ENCODE peak calls at places on chromosome 3, in six cellular contexts. E is foreskin fibroblast; X is cardiac fibroblast; K is ovary; C is tibial artery; L is CD8-positive, alpha-beta T cell. T is an unnamed sample.

GRCh38 chr3:144053121-144053520 is 81.5 kb downstream of the DIPK2A start:
- DNase-seq in L (no peak), C (no peak), K (no peak), E (peak; percentile 57), X (peak; percentile 27), T (no peak)

GRCh38 chr3:160704006-160704405 is 27.0 kb downstream of the ARL14 start:
- DNase-seq in X (no peak), E (no peak), K (no peak), C (no peak), L (no peak), T (no peak)

GRCh38 chr3:176896165-176896564 is 301.1 kb downstream of the TBL1XR1 start:
- DNase-seq in X (no peak), K (no peak), E (no peak), L (no peak), C (no peak), T (no peak)

GRCh38 chr3:113104746-113105479 is 106.4 kb upstream of the BOC start:
- DNase-seq in E (no peak), C (no peak), X (no peak), K (no peak), L (no peak), T (no peak)

GRCh38 chr3:79052054-79052681 is 715.6 kb downstream of the ROBO1 start:
- DNase-seq in L (no peak), C (no peak), K (no peak), E (no peak), X (no peak), T (no peak)

GRCh38 chr3:196969001-196969659 is 497 bp upstream of the PIGZ start:
- DNase-seq in L (peak; percentile 27), E (no peak), K (no peak), C (no peak), X (no peak), T (peak; percentile 49)

GRCh38 chr3:123080864-123081562 is 14.2 kb downstream of the PDIA5 start:
- DNase-seq in X (no peak), K (no peak), C (no peak), L (no peak), E (no peak), T (no peak)

GRCh38 chr3:22392859-22393258 is 641.8 kb upstream of the ZNF385D start:
- DNase-seq in E (no peak), K (no peak), X (no peak), C (no peak), L (no peak), T (no peak)

GRCh38 chr3:73453676-73454075 is 171.1 kb downstream of the PDZRN3 start:
- DNase-seq in X (peak; percentile 12), C (no peak), K (no peak), E (peak; percentile 41), L (no peak), T (no peak)

GRCh38 chr3:10192953-10193691 is 28.4 kb downstream of the IRAK2 start:
- DNase-seq in X (peak; percentile 87), L (peak; percentile 69), C (peak; percentile 74), K (no peak), E (peak; percentile 83), T (no peak)

GRCh38 chr3:42572278-42572677 is 9.5 kb downstream of the SEC22C start:
- DNase-seq in L (peak; percentile 23), E (peak; percentile 21), C (no peak), K (no peak), X (peak; percentile 45), T (no peak)

GRCh38 chr3:29708884-29709283 is 428.0 kb downstream of the RBMS3 start:
- DNase-seq in L (no peak), K (no peak), E (no peak), X (no peak), C (peak; percentile 43), T (no peak)

GRCh38 chr3:57727096-57727495 is 29.0 kb upstream of the SLMAP start:
- DNase-seq in X (no peak), K (no peak), C (no peak), L (no peak), E (no peak), T (no peak)

GRCh38 chr3:11610044-11610671 is 33.6 kb downstream of the VGLL4 start:
- DNase-seq in K (no peak), L (no peak), C (no peak), E (no peak), X (peak; percentile 68), T (no peak)

GRCh38 chr3:89303721-89304120 is 196.3 kb downstream of the EPHA3 start:
- DNase-seq in X (peak; percentile 2), E (no peak), L (no peak), K (no peak), C (no peak), T (no peak)

GRCh38 chr3:54433846-54434245 is 311.5 kb downstream of the CACNA2D3 start:
- DNase-seq in K (no peak), X (no peak), E (no peak), C (no peak), L (no peak), T (no peak)

GRCh38 chr3:40417845-40418543 is 31.0 kb downstream of the ENTPD3 start:
- DNase-seq in C (no peak), E (peak; percentile 6), K (no peak), X (no peak), L (no peak), T (no peak)

GRCh38 chr3:101513419-101513986 is 491 bp upstream of the SENP7 start:
- DNase-seq in L (no peak), X (no peak), C (no peak), E (no peak), K (no peak), T (no peak)

GRCh38 chr3:155326249-155326648 is 32.8 kb upstream of the STRIT1 start:
- DNase-seq in C (no peak), K (no peak), E (no peak), L (no peak), X (no peak), T (no peak)

DNA sequence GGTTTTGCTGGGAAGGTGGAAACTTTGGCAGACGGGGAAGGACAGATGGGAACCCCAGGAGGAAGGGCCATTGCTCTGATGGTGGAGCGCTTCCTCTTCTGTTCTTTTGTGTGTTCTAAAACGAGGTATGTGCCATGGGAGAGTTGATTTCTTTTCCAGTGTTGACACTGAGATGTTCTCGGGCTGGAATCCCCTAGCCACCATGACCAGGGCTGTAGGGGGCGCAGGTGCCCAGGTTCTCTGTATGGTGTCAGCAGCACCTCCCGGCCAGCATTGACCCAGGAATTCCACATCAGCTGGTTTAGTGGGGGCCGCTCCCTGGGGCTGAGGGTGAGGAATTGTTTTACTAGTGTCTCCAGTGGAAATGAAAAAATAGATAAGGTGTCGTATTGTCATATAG is 34.3 kb upstream of the ACAD9 start:
- DNase-seq in C (no peak), E (no peak), L (no peak), K (no peak), X (no peak), T (peak; percentile 51)
- H3K4me3 ChIP-seq in C (no peak overlapping the region), E (no peak overlapping the region), L (no peak overlapping the region), K (no peak overlapping the region), X (no peak overlapping the region), T (no peak overlapping the region)

GRCh38 chr3:111593666-111594065 is 1.5 kb downstream of the ZBED2 start:
- DNase-seq in X (no peak), K (no peak), L (no peak), E (no peak), C (no peak), T (no peak)

GRCh38 chr3:111594205-111594604 is 941 bp downstream of the ZBED2 start:
- DNase-seq in K (no peak), X (peak; percentile 23), E (peak; percentile 68), C (no peak), L (no peak), T (no peak)

GRCh38 chr3:111592143-111592542 is 3.0 kb downstream of the ZBED2 start:
- DNase-seq in K (no peak), L (no peak), E (no peak), C (no peak), X (no peak), T (no peak)

GRCh38 chr3:111591555-111591954 is 3.6 kb downstream of the ZBED2 start:
- DNase-seq in X (no peak), L (no peak), K (no peak), E (no peak), C (no peak), T (no peak)

DNA sequence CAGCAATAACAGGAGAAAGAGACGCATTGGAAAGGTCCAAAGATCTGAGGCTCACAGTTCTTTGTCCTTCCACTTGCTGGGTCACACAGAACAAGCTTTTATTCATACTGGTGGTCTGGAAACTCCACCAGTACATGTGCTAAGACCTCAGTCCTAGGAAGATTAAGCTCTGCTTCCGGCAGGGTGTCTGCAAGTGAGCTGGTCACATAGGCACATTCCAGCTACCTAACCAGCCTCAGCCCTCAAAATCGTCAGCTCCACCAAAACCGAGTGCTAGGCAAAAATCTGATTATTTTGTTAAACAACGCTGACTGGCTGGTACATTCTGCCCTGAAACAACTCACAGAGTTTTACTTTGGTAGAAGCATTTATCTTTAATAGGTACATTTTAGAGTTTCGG is 2.2 kb downstream of the ZBED2 start:
- DNase-seq in C (no peak), E (no peak), L (no peak), K (no peak), X (no peak), T (no peak)
- H3K4me3 ChIP-seq in C (no peak overlapping the region), E (no peak overlapping the region), L (no peak overlapping the region), K (no peak overlapping the region), X (no peak overlapping the region), T (no peak overlapping the region)

GRCh38 chr3:37171144-37171543 is 3.2 kb downstream of the LRRFIP2 start:
- DNase-seq in L (no peak), X (no peak), C (peak; percentile 74), E (no peak), K (no peak), T (no peak)

GRCh38 chr3:37174532-37175126 is at the start of gene LRRFIP2:
- DNase-seq in X (peak; percentile 56), C (no peak), K (no peak), L (no peak), E (peak; percentile 56), T (no peak)

GRCh38 chr3:37170513-37170912 is 3.9 kb downstream of the LRRFIP2 start:
- DNase-seq in K (no peak), L (no peak), C (no peak), X (no peak), E (no peak), T (no peak)

GRCh38 chr3:37170097-37170496 is 4.3 kb downstream of the LRRFIP2 start:
- DNase-seq in C (no peak), E (no peak), K (no peak), X (no peak), L (no peak), T (no peak)

DNA sequence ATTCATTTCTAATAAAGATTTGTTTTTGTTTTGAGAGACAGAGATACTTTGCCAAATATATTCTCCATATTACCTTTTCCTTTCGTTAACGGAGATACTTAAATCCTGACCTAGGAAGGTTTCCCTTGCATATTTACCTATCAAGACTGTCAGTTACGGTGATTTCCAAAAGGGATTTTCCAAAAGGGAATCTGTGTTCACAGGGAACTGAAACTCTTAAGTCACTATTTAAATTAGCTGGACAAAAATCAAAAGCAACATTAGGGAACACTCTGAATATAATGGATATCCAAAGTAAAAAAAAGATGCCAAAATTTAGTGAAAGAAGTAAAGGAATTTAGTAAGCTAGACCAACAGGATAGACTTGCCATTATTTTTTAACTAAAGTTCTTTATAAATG is 576 bp downstream of the LRRFIP2 start:
- DNase-seq in L (no peak), K (no peak), X (no peak), C (no peak), E (no peak), T (no peak)
- H3K4me3 ChIP-seq in L (no peak overlapping the region), K (no peak overlapping the region), X (no peak overlapping the region), C (peak overlapping the region; percentile 1), E (peak overlapping the region; percentile 91), T (no peak overlapping the region)

DNA sequence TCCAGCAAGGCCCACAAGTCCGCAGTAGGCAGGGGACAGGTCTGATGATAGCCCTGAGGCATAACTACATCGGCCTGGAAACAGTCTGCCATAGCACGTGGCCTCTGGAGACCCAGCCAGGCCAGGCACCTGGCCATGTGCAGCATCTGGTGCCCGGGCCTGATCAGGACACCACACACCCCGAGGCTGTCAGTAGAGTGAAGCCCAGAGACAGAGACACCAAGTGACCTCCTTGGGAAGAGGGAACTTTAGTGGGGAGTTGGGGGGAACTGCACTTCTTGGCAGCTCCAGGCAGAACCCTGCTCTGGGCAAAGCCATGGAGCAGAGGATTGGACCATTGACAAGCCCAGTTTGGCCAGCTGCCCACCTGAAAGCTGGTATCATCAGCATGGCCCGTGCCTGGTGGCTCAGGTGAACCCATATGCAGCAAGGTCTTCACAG is 1.2 kb downstream of the SHISA5 start:
- DNase-seq in E (no peak), K (peak; percentile 71), C (peak; percentile 78), L (no peak), X (no peak), T (no peak)
- H3K4me3 ChIP-seq in E (peak overlapping the region; percentile 78), K (peak overlapping the region; percentile 66), C (peak overlapping the region; percentile 75), L (no peak overlapping the region), X (peak overlapping the region; percentile 87), T (no peak overlapping the region)

T was measured in left lung.